ENCODE peak calls at places on chromosomes 2 and 18, in five cellular contexts. One of them, this sample, is unnamed.

GRCh38 chr2:186308347-186308746 is 177.7 kb upstream of the ZC3H15 start:
- DNase-seq in mucosa of descending colon: no peak
- DNase-seq in omental fat pad: no peak
- DNase-seq in chondrocyte: no peak
- DNase-seq in CD8-positive, alpha-beta T cell: no peak
- DNase-seq in this sample: peak; percentile 47

GRCh38 chr2:239310401-239311061 is 90.3 kb downstream of the HDAC4 start:
- DNase-seq in omental fat pad: peak; percentile 21
- DNase-seq in chondrocyte: no peak
- DNase-seq in mucosa of descending colon: peak; percentile 1
- DNase-seq in CD8-positive, alpha-beta T cell: no peak
- DNase-seq in this sample: no peak

GRCh38 chr18:74116628-74117554 is 30.7 kb downstream of the FBXO15 start:
- DNase-seq in CD8-positive, alpha-beta T cell: peak; percentile 25
- DNase-seq in chondrocyte: no peak
- DNase-seq in mucosa of descending colon: peak; percentile 63
- DNase-seq in omental fat pad: no peak
- DNase-seq in this sample: peak; percentile 32

GRCh38 chr2:118244686-118245085 is 156.4 kb downstream of the INSIG2 start:
- DNase-seq in chondrocyte: no peak
- DNase-seq in omental fat pad: no peak
- DNase-seq in mucosa of descending colon: no peak
- DNase-seq in CD8-positive, alpha-beta T cell: no peak
- DNase-seq in this sample: no peak

GRCh38 chr18:58378980-58379379 is 249.9 kb downstream of the ALPK2 start:
- DNase-seq in chondrocyte: no peak
- DNase-seq in CD8-positive, alpha-beta T cell: no peak
- DNase-seq in omental fat pad: no peak
- DNase-seq in mucosa of descending colon: no peak
- DNase-seq in this sample: no peak

GRCh38 chr2:240557808-240558207 is at the start of gene ANKMY1:
- DNase-seq in omental fat pad: no peak
- DNase-seq in CD8-positive, alpha-beta T cell: peak; percentile 75
- DNase-seq in mucosa of descending colon: peak; percentile 78
- DNase-seq in chondrocyte: no peak
- DNase-seq in this sample: peak; percentile 23

GRCh38 chr2:239678666-239679296 is 278.0 kb upstream of the HDAC4 start:
- DNase-seq in mucosa of descending colon: no peak
- DNase-seq in omental fat pad: no peak
- DNase-seq in CD8-positive, alpha-beta T cell: no peak
- DNase-seq in chondrocyte: no peak
- DNase-seq in this sample: no peak

GRCh38 chr2:105917216-105917615 is 172.5 kb downstream of the NCK2 start:
- DNase-seq in mucosa of descending colon: no peak
- DNase-seq in omental fat pad: no peak
- DNase-seq in chondrocyte: no peak
- DNase-seq in CD8-positive, alpha-beta T cell: no peak
- DNase-seq in this sample: no peak

GRCh38 chr18:6366776-6367175 is 47.9 kb downstream of the L3MBTL4 start:
- DNase-seq in mucosa of descending colon: no peak
- DNase-seq in CD8-positive, alpha-beta T cell: no peak
- DNase-seq in chondrocyte: no peak
- DNase-seq in omental fat pad: no peak
- DNase-seq in this sample: no peak

GRCh38 chr18:32548688-32549087 is 78.0 kb upstream of the GAREM1 start:
- DNase-seq in CD8-positive, alpha-beta T cell: no peak
- DNase-seq in chondrocyte: no peak
- DNase-seq in omental fat pad: no peak
- DNase-seq in mucosa of descending colon: no peak
- DNase-seq in this sample: no peak

GRCh38 chr2:1621041-1621440 is 123.3 kb downstream of the PXDN start:
- DNase-seq in mucosa of descending colon: no peak
- DNase-seq in omental fat pad: no peak
- DNase-seq in CD8-positive, alpha-beta T cell: no peak
- DNase-seq in chondrocyte: peak; percentile 29
- DNase-seq in this sample: no peak

GRCh38 chr2:238527565-238527964 is 100.8 kb downstream of the ASB1 start:
- DNase-seq in CD8-positive, alpha-beta T cell: no peak
- DNase-seq in chondrocyte: no peak
- DNase-seq in omental fat pad: no peak
- DNase-seq in mucosa of descending colon: no peak
- DNase-seq in this sample: peak; percentile 92

GRCh38 chr2:35391736-35392442 is 963.7 kb upstream of the CRIM1 start:
- DNase-seq in mucosa of descending colon: no peak
- DNase-seq in CD8-positive, alpha-beta T cell: no peak
- DNase-seq in chondrocyte: no peak
- DNase-seq in omental fat pad: no peak
- DNase-seq in this sample: no peak

GRCh38 chr2:226048625-226049024 is 649.1 kb downstream of the NYAP2 start:
- DNase-seq in CD8-positive, alpha-beta T cell: no peak
- DNase-seq in mucosa of descending colon: no peak
- DNase-seq in omental fat pad: no peak
- DNase-seq in chondrocyte: no peak
- DNase-seq in this sample: peak; percentile 56

GRCh38 chr2:159094173-159094737 is 125.8 kb downstream of the TANC1 start:
- DNase-seq in omental fat pad: no peak
- DNase-seq in chondrocyte: no peak
- DNase-seq in CD8-positive, alpha-beta T cell: no peak
- DNase-seq in mucosa of descending colon: peak; percentile 79
- DNase-seq in this sample: no peak

GRCh38 chr2:162300271-162300670 is 18.2 kb downstream of the IFIH1 start:
- DNase-seq in omental fat pad: no peak
- DNase-seq in CD8-positive, alpha-beta T cell: no peak
- DNase-seq in mucosa of descending colon: no peak
- DNase-seq in chondrocyte: no peak
- DNase-seq in this sample: no peak

GRCh38 chr2:69088471-69088870 is 75.5 kb downstream of the ANTXR1 start:
- DNase-seq in CD8-positive, alpha-beta T cell: no peak
- DNase-seq in chondrocyte: no peak
- DNase-seq in mucosa of descending colon: no peak
- DNase-seq in omental fat pad: no peak
- DNase-seq in this sample: no peak

GRCh38 chr18:49045585-49045984 is 94.8 kb upstream of the SMAD7 start:
- DNase-seq in omental fat pad: no peak
- DNase-seq in CD8-positive, alpha-beta T cell: no peak
- DNase-seq in mucosa of descending colon: no peak
- DNase-seq in chondrocyte: no peak
- DNase-seq in this sample: no peak

GRCh38 chr2:100982431-100982861 is 19.6 kb upstream of the RPL31 start:
- DNase-seq in omental fat pad: no peak
- DNase-seq in chondrocyte: no peak
- DNase-seq in CD8-positive, alpha-beta T cell: no peak
- DNase-seq in mucosa of descending colon: no peak
- DNase-seq in this sample: no peak

GRCh38 chr2:120879401-120880295 is 144.0 kb downstream of the GLI2 start:
- DNase-seq in chondrocyte: peak; percentile 88
- DNase-seq in CD8-positive, alpha-beta T cell: no peak
- DNase-seq in mucosa of descending colon: no peak
- DNase-seq in omental fat pad: no peak
- DNase-seq in this sample: no peak

GRCh38 chr2:12044857-12045256 is 298.4 kb downstream of the LPIN1 start:
- DNase-seq in CD8-positive, alpha-beta T cell: peak; percentile 51
- DNase-seq in omental fat pad: no peak
- DNase-seq in mucosa of descending colon: no peak
- DNase-seq in chondrocyte: no peak
- DNase-seq in this sample: no peak

GRCh38 chr2:217249490-217250451 is 389.9 kb upstream of the TNP1 start:
- DNase-seq in CD8-positive, alpha-beta T cell: no peak
- DNase-seq in omental fat pad: no peak
- DNase-seq in mucosa of descending colon: no peak
- DNase-seq in chondrocyte: no peak
- DNase-seq in this sample: peak; percentile 47

GRCh38 chr18:79983253-79983652 is 5.1 kb downstream of the TXNL4A start:
- DNase-seq in CD8-positive, alpha-beta T cell: no peak
- DNase-seq in mucosa of descending colon: no peak
- DNase-seq in omental fat pad: no peak
- DNase-seq in chondrocyte: no peak
- DNase-seq in this sample: no peak

GRCh38 chr18:79983793-79984192 is 4.6 kb downstream of the TXNL4A start:
- DNase-seq in omental fat pad: no peak
- DNase-seq in chondrocyte: no peak
- DNase-seq in CD8-positive, alpha-beta T cell: peak; percentile 29
- DNase-seq in mucosa of descending colon: no peak
- DNase-seq in this sample: no peak

GRCh38 chr18:79980585-79980984 is 7.8 kb downstream of the TXNL4A start:
- DNase-seq in chondrocyte: no peak
- DNase-seq in mucosa of descending colon: no peak
- DNase-seq in CD8-positive, alpha-beta T cell: no peak
- DNase-seq in omental fat pad: no peak
- DNase-seq in this sample: no peak

GRCh38 chr18:79985172-79985571 is 3.2 kb downstream of the TXNL4A start:
- DNase-seq in mucosa of descending colon: no peak
- DNase-seq in CD8-positive, alpha-beta T cell: no peak
- DNase-seq in chondrocyte: no peak
- DNase-seq in omental fat pad: no peak
- DNase-seq in this sample: no peak

DNA sequence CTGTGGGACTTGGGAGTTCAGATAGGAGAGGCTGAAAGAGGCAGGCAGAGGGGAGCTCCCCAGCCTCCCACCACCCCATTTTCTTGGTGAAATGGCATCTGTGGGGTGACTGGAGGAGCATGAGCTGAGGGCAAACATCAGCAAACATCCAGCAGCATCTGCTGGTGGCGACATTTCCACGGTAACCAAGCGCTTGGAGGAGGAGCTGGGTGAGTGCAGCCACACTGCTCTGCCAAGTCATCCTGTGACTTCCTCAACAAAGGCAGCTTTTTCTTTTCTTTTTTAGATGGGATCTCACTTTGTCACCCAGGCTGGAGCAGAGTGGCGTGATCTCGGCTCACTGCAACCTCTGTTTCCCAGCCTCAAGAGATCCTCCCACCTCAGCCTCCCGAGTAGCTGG is 5.6 kb downstream of the TXNL4A start:
- DNase-seq in mucosa of descending colon: no peak
- DNase-seq in chondrocyte: no peak
- DNase-seq in omental fat pad: no peak
- DNase-seq in CD8-positive, alpha-beta T cell: peak; percentile 31
- DNase-seq in this sample: no peak
- TF ChIP-seq CTCF in mucosa of descending colon: no peak
- TF ChIP-seq CTCF in chondrocyte: no peak
- TF ChIP-seq CTCF in omental fat pad: no peak
- TF ChIP-seq CTCF in CD8-positive, alpha-beta T cell: no peak
- TF ChIP-seq CTCF in this sample: no peak

GRCh38 chr18:22378672-22379282 is 38.9 kb downstream of the CTAGE1 start:
- DNase-seq in omental fat pad: no peak
- DNase-seq in CD8-positive, alpha-beta T cell: peak; percentile 23
- DNase-seq in mucosa of descending colon: peak; percentile 72
- DNase-seq in chondrocyte: no peak
- DNase-seq in this sample: no peak
- TF ChIP-seq CTCF in omental fat pad: no peak
- TF ChIP-seq CTCF in CD8-positive, alpha-beta T cell: no peak
- TF ChIP-seq CTCF in mucosa of descending colon: no peak
- TF ChIP-seq CTCF in chondrocyte: peak; percentile 75
- TF ChIP-seq CTCF in this sample: peak; percentile 59

GRCh38 chr2:173571887-173572680 is 217.4 kb downstream of the CDCA7 start:
- DNase-seq in mucosa of descending colon: no peak
- DNase-seq in CD8-positive, alpha-beta T cell: no peak
- DNase-seq in chondrocyte: no peak
- DNase-seq in omental fat pad: no peak
- DNase-seq in this sample: no peak
- TF ChIP-seq CTCF in mucosa of descending colon: no peak
- TF ChIP-seq CTCF in CD8-positive, alpha-beta T cell: no peak
- TF ChIP-seq CTCF in chondrocyte: no peak
- TF ChIP-seq CTCF in omental fat pad: no peak
- TF ChIP-seq CTCF in this sample: no peak

GRCh38 chr2:179850188-179850587 is 11.2 kb downstream of the ZNF385B start:
- DNase-seq in CD8-positive, alpha-beta T cell: no peak
- DNase-seq in mucosa of descending colon: no peak
- DNase-seq in chondrocyte: no peak
- DNase-seq in omental fat pad: no peak
- DNase-seq in this sample: peak; percentile 27
- TF ChIP-seq CTCF in CD8-positive, alpha-beta T cell: no peak
- TF ChIP-seq CTCF in mucosa of descending colon: no peak
- TF ChIP-seq CTCF in chondrocyte: peak; percentile 78
- TF ChIP-seq CTCF in omental fat pad: no peak
- TF ChIP-seq CTCF in this sample: peak; percentile 61